ENCODE peak calls at places on chromosomes 5 and 9, in eight cellular contexts. One of them, this sample, is unnamed.

GRCh38 chr5:135843571-135844337 is 9.3 kb downstream of the SLC25A48 start:
- DNase-seq in right lobe of liver: peak; percentile 31
- DNase-seq in CD4-positive, alpha-beta T cell: no peak
- DNase-seq in PC-9: no peak
- DNase-seq in colonic mucosa: peak; percentile 86
- DNase-seq in psoas muscle: no peak
- DNase-seq in activated B cell treated with CpG ODN at 0.5 μM for 24 hours: no peak
- DNase-seq in HFF-Myc: no peak
- DNase-seq in this sample: no peak

GRCh38 chr5:149133795-149134777 is 7.2 kb upstream of the ABLIM3 start:
- DNase-seq in activated B cell treated with CpG ODN at 0.5 μM for 24 hours: no peak
- DNase-seq in colonic mucosa: no peak
- DNase-seq in PC-9: peak; percentile 92
- DNase-seq in HFF-Myc: peak; percentile 72
- DNase-seq in CD4-positive, alpha-beta T cell: no peak
- DNase-seq in right lobe of liver: peak; percentile 87
- DNase-seq in psoas muscle: peak; percentile 86
- DNase-seq in this sample: no peak

GRCh38 chr5:151156732-151157402 is 712 bp downstream of the ANXA6 start:
- DNase-seq in CD4-positive, alpha-beta T cell: no peak
- DNase-seq in activated B cell treated with CpG ODN at 0.5 μM for 24 hours: no peak
- DNase-seq in right lobe of liver: no peak
- DNase-seq in HFF-Myc: no peak
- DNase-seq in psoas muscle: peak; percentile 63
- DNase-seq in PC-9: no peak
- DNase-seq in colonic mucosa: no peak
- DNase-seq in this sample: no peak

GRCh38 chr5:4518924-4519660 is 621.0 kb upstream of the ADAMTS16 start:
- DNase-seq in HFF-Myc: no peak
- DNase-seq in right lobe of liver: no peak
- DNase-seq in colonic mucosa: no peak
- DNase-seq in activated B cell treated with CpG ODN at 0.5 μM for 24 hours: no peak
- DNase-seq in PC-9: no peak
- DNase-seq in psoas muscle: no peak
- DNase-seq in CD4-positive, alpha-beta T cell: no peak
- DNase-seq in this sample: no peak

GRCh38 chr5:165495829-165496380 is 1990.5 kb downstream of the MAT2B start:
- DNase-seq in psoas muscle: no peak
- DNase-seq in CD4-positive, alpha-beta T cell: no peak
- DNase-seq in HFF-Myc: no peak
- DNase-seq in colonic mucosa: no peak
- DNase-seq in PC-9: no peak
- DNase-seq in activated B cell treated with CpG ODN at 0.5 μM for 24 hours: no peak
- DNase-seq in right lobe of liver: no peak
- DNase-seq in this sample: no peak

GRCh38 chr9:89730715-89731114 is 125.9 kb downstream of the GADD45G start:
- DNase-seq in colonic mucosa: peak; percentile 59
- DNase-seq in right lobe of liver: peak; percentile 97
- DNase-seq in psoas muscle: no peak
- DNase-seq in HFF-Myc: no peak
- DNase-seq in CD4-positive, alpha-beta T cell: no peak
- DNase-seq in activated B cell treated with CpG ODN at 0.5 μM for 24 hours: no peak
- DNase-seq in PC-9: no peak
- DNase-seq in this sample: no peak

GRCh38 chr5:139392678-139393496 is 2.0 kb downstream of the PROB1 start:
- DNase-seq in psoas muscle: peak; percentile 82
- DNase-seq in right lobe of liver: no peak
- DNase-seq in CD4-positive, alpha-beta T cell: peak; percentile 62
- DNase-seq in colonic mucosa: peak; percentile 82
- DNase-seq in HFF-Myc: no peak
- DNase-seq in activated B cell treated with CpG ODN at 0.5 μM for 24 hours: peak; percentile 89
- DNase-seq in PC-9: peak; percentile 52
- DNase-seq in this sample: no peak

GRCh38 chr5:102681403-102681983 is 73.6 kb upstream of the PAM start:
- DNase-seq in right lobe of liver: peak; percentile 69
- DNase-seq in psoas muscle: peak; percentile 75
- DNase-seq in activated B cell treated with CpG ODN at 0.5 μM for 24 hours: no peak
- DNase-seq in colonic mucosa: peak; percentile 72
- DNase-seq in PC-9: peak; percentile 64
- DNase-seq in CD4-positive, alpha-beta T cell: peak; percentile 32
- DNase-seq in HFF-Myc: peak; percentile 71
- DNase-seq in this sample: no peak

GRCh38 chr5:98109561-98110006 is 663.9 kb upstream of the RGMB start:
- DNase-seq in psoas muscle: no peak
- DNase-seq in HFF-Myc: peak; percentile 50
- DNase-seq in activated B cell treated with CpG ODN at 0.5 μM for 24 hours: no peak
- DNase-seq in PC-9: no peak
- DNase-seq in CD4-positive, alpha-beta T cell: no peak
- DNase-seq in colonic mucosa: no peak
- DNase-seq in right lobe of liver: no peak
- DNase-seq in this sample: no peak

GRCh38 chr5:34475249-34475966 is 180.7 kb upstream of the RAI14 start:
- DNase-seq in psoas muscle: no peak
- DNase-seq in activated B cell treated with CpG ODN at 0.5 μM for 24 hours: no peak
- DNase-seq in right lobe of liver: no peak
- DNase-seq in colonic mucosa: no peak
- DNase-seq in CD4-positive, alpha-beta T cell: no peak
- DNase-seq in PC-9: no peak
- DNase-seq in HFF-Myc: no peak
- DNase-seq in this sample: no peak

GRCh38 chr5:54573783-54574485 is 56.4 kb downstream of the SNX18 start:
- DNase-seq in HFF-Myc: no peak
- DNase-seq in activated B cell treated with CpG ODN at 0.5 μM for 24 hours: no peak
- DNase-seq in colonic mucosa: no peak
- DNase-seq in PC-9: no peak
- DNase-seq in right lobe of liver: no peak
- DNase-seq in CD4-positive, alpha-beta T cell: no peak
- DNase-seq in psoas muscle: no peak
- DNase-seq in this sample: no peak

GRCh38 chr5:110784901-110785300 is 46.1 kb downstream of the SLC25A46 start:
- DNase-seq in HFF-Myc: no peak
- DNase-seq in CD4-positive, alpha-beta T cell: no peak
- DNase-seq in PC-9: no peak
- DNase-seq in colonic mucosa: no peak
- DNase-seq in psoas muscle: no peak
- DNase-seq in right lobe of liver: no peak
- DNase-seq in activated B cell treated with CpG ODN at 0.5 μM for 24 hours: no peak
- DNase-seq in this sample: no peak

GRCh38 chr9:5869315-5870019 is 21.2 kb upstream of the MLANA start:
- DNase-seq in colonic mucosa: no peak
- DNase-seq in CD4-positive, alpha-beta T cell: peak; percentile 5
- DNase-seq in activated B cell treated with CpG ODN at 0.5 μM for 24 hours: no peak
- DNase-seq in right lobe of liver: no peak
- DNase-seq in HFF-Myc: no peak
- DNase-seq in psoas muscle: no peak
- DNase-seq in PC-9: peak; percentile 36
- DNase-seq in this sample: no peak

GRCh38 chr9:2367970-2368369 is 253.6 kb upstream of the VLDLR start:
- DNase-seq in psoas muscle: no peak
- DNase-seq in PC-9: no peak
- DNase-seq in CD4-positive, alpha-beta T cell: no peak
- DNase-seq in colonic mucosa: no peak
- DNase-seq in activated B cell treated with CpG ODN at 0.5 μM for 24 hours: no peak
- DNase-seq in right lobe of liver: no peak
- DNase-seq in HFF-Myc: no peak
- DNase-seq in this sample: no peak

GRCh38 chr9:14887149-14887548 is 23.1 kb downstream of the FREM1 start:
- DNase-seq in CD4-positive, alpha-beta T cell: no peak
- DNase-seq in right lobe of liver: no peak
- DNase-seq in colonic mucosa: peak; percentile 65
- DNase-seq in PC-9: no peak
- DNase-seq in HFF-Myc: no peak
- DNase-seq in psoas muscle: no peak
- DNase-seq in activated B cell treated with CpG ODN at 0.5 μM for 24 hours: no peak
- DNase-seq in this sample: no peak

GRCh38 chr5:100746730-100747129 is 156.4 kb downstream of the ST8SIA4 start:
- DNase-seq in HFF-Myc: no peak
- DNase-seq in colonic mucosa: no peak
- DNase-seq in psoas muscle: no peak
- DNase-seq in right lobe of liver: no peak
- DNase-seq in activated B cell treated with CpG ODN at 0.5 μM for 24 hours: no peak
- DNase-seq in CD4-positive, alpha-beta T cell: no peak
- DNase-seq in PC-9: no peak
- DNase-seq in this sample: no peak

GRCh38 chr5:335740-336038 is 14.2 kb downstream of the AHRR start:
- DNase-seq in CD4-positive, alpha-beta T cell: no peak
- DNase-seq in HFF-Myc: no peak
- DNase-seq in colonic mucosa: no peak
- DNase-seq in right lobe of liver: no peak
- DNase-seq in PC-9: no peak
- DNase-seq in psoas muscle: no peak
- DNase-seq in activated B cell treated with CpG ODN at 0.5 μM for 24 hours: no peak
- DNase-seq in this sample: no peak

GRCh38 chr9:18173923-18174322 is 300.0 kb upstream of the ADAMTSL1 start:
- DNase-seq in PC-9: no peak
- DNase-seq in colonic mucosa: no peak
- DNase-seq in HFF-Myc: no peak
- DNase-seq in activated B cell treated with CpG ODN at 0.5 μM for 24 hours: no peak
- DNase-seq in CD4-positive, alpha-beta T cell: no peak
- DNase-seq in right lobe of liver: no peak
- DNase-seq in psoas muscle: no peak
- DNase-seq in this sample: no peak

GRCh38 chr9:96203867-96204412 is 98.0 kb downstream of the HSD17B3 start:
- DNase-seq in PC-9: no peak
- DNase-seq in CD4-positive, alpha-beta T cell: no peak
- DNase-seq in right lobe of liver: no peak
- DNase-seq in HFF-Myc: peak; percentile 56
- DNase-seq in colonic mucosa: no peak
- DNase-seq in psoas muscle: no peak
- DNase-seq in activated B cell treated with CpG ODN at 0.5 μM for 24 hours: no peak
- DNase-seq in this sample: no peak

GRCh38 chr5:72160299-72160698 is 53.0 kb downstream of the MAP1B start:
- DNase-seq in CD4-positive, alpha-beta T cell: no peak
- DNase-seq in activated B cell treated with CpG ODN at 0.5 μM for 24 hours: no peak
- DNase-seq in HFF-Myc: no peak
- DNase-seq in PC-9: no peak
- DNase-seq in colonic mucosa: no peak
- DNase-seq in right lobe of liver: no peak
- DNase-seq in psoas muscle: no peak
- DNase-seq in this sample: no peak

GRCh38 chr9:121282309-121283071 is 14.5 kb downstream of the GSN start:
- DNase-seq in colonic mucosa: peak; percentile 31
- DNase-seq in CD4-positive, alpha-beta T cell: no peak
- DNase-seq in HFF-Myc: peak; percentile 87
- DNase-seq in right lobe of liver: peak; percentile 42
- DNase-seq in PC-9: peak; percentile 29
- DNase-seq in psoas muscle: peak; percentile 79
- DNase-seq in activated B cell treated with CpG ODN at 0.5 μM for 24 hours: no peak
- DNase-seq in this sample: no peak

GRCh38 chr5:63011158-63011557 is 432.5 kb downstream of the LRRC70 start:
- DNase-seq in colonic mucosa: no peak
- DNase-seq in HFF-Myc: no peak
- DNase-seq in PC-9: no peak
- DNase-seq in activated B cell treated with CpG ODN at 0.5 μM for 24 hours: no peak
- DNase-seq in psoas muscle: no peak
- DNase-seq in right lobe of liver: no peak
- DNase-seq in CD4-positive, alpha-beta T cell: no peak
- DNase-seq in this sample: no peak
- TF ChIP-seq CTCF in colonic mucosa: no peak
- TF ChIP-seq CTCF in HFF-Myc: no peak
- TF ChIP-seq CTCF in PC-9: no peak
- TF ChIP-seq CTCF in activated B cell treated with CpG ODN at 0.5 μM for 24 hours: no peak
- TF ChIP-seq CTCF in psoas muscle: no peak
- TF ChIP-seq CTCF in right lobe of liver: no peak
- TF ChIP-seq CTCF in CD4-positive, alpha-beta T cell: no peak
- TF ChIP-seq CTCF in this sample: no peak

GRCh38 chr5:1652873-1653707 is 129.3 kb upstream of the LPCAT1 start:
- DNase-seq in activated B cell treated with CpG ODN at 0.5 μM for 24 hours: peak; percentile 41
- DNase-seq in PC-9: no peak
- DNase-seq in right lobe of liver: no peak
- DNase-seq in colonic mucosa: peak; percentile 17
- DNase-seq in psoas muscle: peak; percentile 47
- DNase-seq in CD4-positive, alpha-beta T cell: no peak
- DNase-seq in HFF-Myc: no peak
- DNase-seq in this sample: peak; percentile 65
- TF ChIP-seq CTCF in activated B cell treated with CpG ODN at 0.5 μM for 24 hours: no peak
- TF ChIP-seq CTCF in PC-9: no peak
- TF ChIP-seq CTCF in right lobe of liver: no peak
- TF ChIP-seq CTCF in colonic mucosa: no peak
- TF ChIP-seq CTCF in psoas muscle: no peak
- TF ChIP-seq CTCF in CD4-positive, alpha-beta T cell: no peak
- TF ChIP-seq CTCF in HFF-Myc: no peak
- TF ChIP-seq CTCF in this sample: no peak

GRCh38 chr9:131025953-131026858 is 17.2 kb downstream of the LAMC3 start:
- DNase-seq in activated B cell treated with CpG ODN at 0.5 μM for 24 hours: no peak
- DNase-seq in psoas muscle: peak; percentile 45
- DNase-seq in right lobe of liver: no peak
- DNase-seq in PC-9: no peak
- DNase-seq in HFF-Myc: no peak
- DNase-seq in CD4-positive, alpha-beta T cell: no peak
- DNase-seq in colonic mucosa: no peak
- DNase-seq in this sample: no peak
- TF ChIP-seq CTCF in activated B cell treated with CpG ODN at 0.5 μM for 24 hours: no peak
- TF ChIP-seq CTCF in psoas muscle: no peak
- TF ChIP-seq CTCF in right lobe of liver: no peak
- TF ChIP-seq CTCF in PC-9: no peak
- TF ChIP-seq CTCF in HFF-Myc: no peak
- TF ChIP-seq CTCF in CD4-positive, alpha-beta T cell: no peak
- TF ChIP-seq CTCF in colonic mucosa: no peak
- TF ChIP-seq CTCF in this sample: no peak

GRCh38 chr5:14128079-14128478 is 15.1 kb upstream of the TRIO start:
- DNase-seq in CD4-positive, alpha-beta T cell: no peak
- DNase-seq in HFF-Myc: no peak
- DNase-seq in right lobe of liver: no peak
- DNase-seq in colonic mucosa: no peak
- DNase-seq in activated B cell treated with CpG ODN at 0.5 μM for 24 hours: no peak
- DNase-seq in psoas muscle: no peak
- DNase-seq in PC-9: no peak
- DNase-seq in this sample: no peak
- TF ChIP-seq CTCF in CD4-positive, alpha-beta T cell: no peak
- TF ChIP-seq CTCF in HFF-Myc: no peak
- TF ChIP-seq CTCF in right lobe of liver: no peak
- TF ChIP-seq CTCF in colonic mucosa: no peak
- TF ChIP-seq CTCF in activated B cell treated with CpG ODN at 0.5 μM for 24 hours: no peak
- TF ChIP-seq CTCF in psoas muscle: no peak
- TF ChIP-seq CTCF in PC-9: no peak
- TF ChIP-seq CTCF in this sample: no peak

GRCh38 chr5:61277190-61277589 is 54.9 kb upstream of the ZSWIM6 start:
- DNase-seq in psoas muscle: no peak
- DNase-seq in PC-9: no peak
- DNase-seq in CD4-positive, alpha-beta T cell: no peak
- DNase-seq in activated B cell treated with CpG ODN at 0.5 μM for 24 hours: no peak
- DNase-seq in colonic mucosa: no peak
- DNase-seq in right lobe of liver: no peak
- DNase-seq in HFF-Myc: no peak
- DNase-seq in this sample: no peak
- TF ChIP-seq CTCF in psoas muscle: no peak
- TF ChIP-seq CTCF in PC-9: no peak
- TF ChIP-seq CTCF in CD4-positive, alpha-beta T cell: no peak
- TF ChIP-seq CTCF in activated B cell treated with CpG ODN at 0.5 μM for 24 hours: no peak
- TF ChIP-seq CTCF in colonic mucosa: no peak
- TF ChIP-seq CTCF in right lobe of liver: peak; percentile 15
- TF ChIP-seq CTCF in HFF-Myc: no peak
- TF ChIP-seq CTCF in this sample: no peak

DNA sequence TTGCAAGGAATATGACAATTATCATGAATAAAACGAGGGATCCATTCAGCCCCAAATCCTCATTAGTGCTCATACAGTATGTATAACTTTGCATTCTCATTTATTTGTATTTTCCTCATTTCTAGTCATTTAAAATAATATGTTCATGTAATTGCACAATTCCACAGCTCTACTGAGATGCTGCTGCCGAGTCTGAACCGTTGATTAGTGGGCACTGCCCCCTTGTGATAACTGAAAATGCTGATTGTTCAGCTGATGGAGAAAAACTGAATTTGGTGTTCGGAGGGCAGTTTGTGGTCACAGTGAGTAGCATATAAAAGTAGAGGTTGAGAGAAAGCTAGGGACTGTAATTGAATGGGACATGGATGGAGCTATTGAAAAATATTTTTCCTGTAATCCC is 12.2 kb upstream of the GPR151 start:
- DNase-seq in activated B cell treated with CpG ODN at 0.5 μM for 24 hours: no peak
- DNase-seq in right lobe of liver: no peak
- DNase-seq in CD4-positive, alpha-beta T cell: no peak
- DNase-seq in HFF-Myc: no peak
- DNase-seq in colonic mucosa: no peak
- DNase-seq in psoas muscle: no peak
- DNase-seq in PC-9: no peak
- DNase-seq in this sample: no peak
- TF ChIP-seq CTCF in activated B cell treated with CpG ODN at 0.5 μM for 24 hours: no peak
- TF ChIP-seq CTCF in right lobe of liver: no peak
- TF ChIP-seq CTCF in CD4-positive, alpha-beta T cell: no peak
- TF ChIP-seq CTCF in HFF-Myc: no peak
- TF ChIP-seq CTCF in colonic mucosa: no peak
- TF ChIP-seq CTCF in psoas muscle: no peak
- TF ChIP-seq CTCF in PC-9: peak; percentile 16
- TF ChIP-seq CTCF in this sample: peak; percentile 24